ENCODE peak calls at places on chromosomes 4 and X, in eight cellular contexts. Z, Q, V, F, W, R, D and Y are unnamed samples.

GRCh38 chrX:54184474-54184873 is 1.4 kb upstream of the FAM120C start:
- DNase-seq in Z (no peak), Q (no peak), V (no peak), F (no peak), W (no peak), R (no peak), D (no peak), Y (no peak)

GRCh38 chr4:105896984-105897760 is 1.9 kb downstream of the NPNT start:
- DNase-seq in Z (no peak), Q (no peak), V (no peak), F (no peak), W (no peak), R (no peak), D (no peak), Y (no peak)

GRCh38 chr4:123127865-123128264 is 205.5 kb upstream of the NUDT6 start:
- DNase-seq in Z (no peak), Q (no peak), V (no peak), F (no peak), W (no peak), R (no peak), D (no peak), Y (no peak)

GRCh38 chrX:12988797-12989196 is 13.9 kb downstream of the TMSB4X start:
- DNase-seq in Z (no peak), Q (peak), V (peak), F (no peak), W (no peak), R (no peak), D (no peak), Y (no peak)

GRCh38 chrX:39953879-39954278 is 143.9 kb downstream of the BCOR start:
- DNase-seq in Z (no peak), Q (peak), V (peak), F (no peak), W (peak), R (no peak), D (peak), Y (no peak)

GRCh38 chr4:112857461-112857860 is 192.0 kb upstream of the ANK2 start:
- DNase-seq in Z (no peak), Q (peak), V (peak), F (no peak), W (no peak), R (peak), D (no peak), Y (peak)

GRCh38 chrX:53284684-53285447 is 3.5 kb upstream of the IQSEC2 start:
- DNase-seq in Z (peak), Q (peak), V (peak), F (no peak), W (peak), R (no peak), D (peak), Y (no peak)

GRCh38 chr4:99518883-99519282 is 8.1 kb downstream of the C4orf17 start:
- DNase-seq in Z (no peak), Q (no peak), V (no peak), F (no peak), W (no peak), R (no peak), D (no peak), Y (no peak)

GRCh38 chr4:6728320-6729029 is 12.5 kb downstream of the BLOC1S4 start:
- DNase-seq in Z (no peak), Q (no peak), V (no peak), F (no peak), W (no peak), R (no peak), D (no peak), Y (no peak)

GRCh38 chrX:16511776-16512400 is 138.1 kb upstream of the S100G start:
- DNase-seq in Z (no peak), Q (peak), V (peak), F (no peak), W (no peak), R (peak), D (no peak), Y (no peak)